ENCODE peak calls at places on chromosomes 16 and 17, in seven cellular contexts. Q is stimulated activated naive B cell treated with anti-CD40 and anti-IgM and Interleukin-4, amounts not matched to agents 10 μg/mL and 1 μg/mL and 100 μg/mL, for 72 hours; W is uterus; G is H1; C is brain microvascular endothelial cell; I is stimulated activated CD8-positive, alpha-beta memory T cell treated with anti-CD3 and anti-CD28 coated beads, Interleukin-2, amount 100 ng/mL, for 1 hour; S is esophagus squamous epithelium. U is an unnamed sample.

GRCh38 chr17:6021011-6021400 is 49.2 kb upstream of the WSCD1 start:
- DNase-seq in C (no peak), S (no peak), I (no peak), W (no peak), G (no peak), Q (no peak), U (no peak)

GRCh38 chr16:23990507-23990906 is 154.7 kb downstream of the PRKCB start:
- DNase-seq in Q (no peak), I (no peak), S (no peak), G (no peak), W (no peak), C (no peak), U (no peak)

GRCh38 chr17:57516290-57517215 is 228.5 kb downstream of the CCDC182 start:
- DNase-seq in Q (no peak), C (no peak), S (no peak), W (no peak), I (no peak), G (no peak), U (no peak)

GRCh38 chr17:46832945-46833839 is 14.7 kb upstream of the WNT3 start:
- DNase-seq in G (no peak), C (peak; percentile 54), W (no peak), I (no peak), Q (no peak), S (no peak), U (peak; percentile 87)

GRCh38 chr16:29815032-29815721 is 775 bp upstream of the PAGR1 start:
- DNase-seq in G (peak; percentile 61), C (no peak), I (no peak), Q (no peak), W (peak; percentile 50), S (no peak), U (no peak)

GRCh38 chr17:17063546-17064122 is 21.4 kb downstream of the MPRIP start:
- DNase-seq in S (no peak), Q (no peak), I (no peak), G (no peak), W (no peak), C (no peak), U (no peak)

GRCh38 chr16:86383488-86384262 is 126.7 kb upstream of the FOXF1 start:
- DNase-seq in Q (no peak), C (peak; percentile 88), I (no peak), W (peak; percentile 34), G (no peak), S (no peak), U (no peak)

GRCh38 chr17:79842656-79843474 is 3.6 kb upstream of the CBX4 start:
- DNase-seq in C (no peak), G (peak; percentile 56), S (no peak), W (no peak), I (no peak), Q (no peak), U (no peak)

GRCh38 chr16:83676056-83676455 is 131.7 kb upstream of the HSBP1 start:
- DNase-seq in Q (no peak), C (no peak), I (no peak), G (no peak), W (no peak), S (no peak), U (no peak)

GRCh38 chr16:73185737-73186136 is 137.8 kb upstream of the ZFHX3 start:
- DNase-seq in S (no peak), I (no peak), C (no peak), G (no peak), Q (no peak), W (no peak), U (no peak)

GRCh38 chr16:19119564-19119963 is 5.8 kb downstream of the ITPRIPL2 start:
- DNase-seq in Q (no peak), W (peak; percentile 34), G (no peak), C (peak; percentile 86), S (no peak), I (no peak), U (peak; percentile 96)

GRCh38 chr17:82287849-82288601 is 14.5 kb upstream of the CSNK1D start:
- DNase-seq in G (no peak), Q (no peak), S (peak; percentile 41), C (peak; percentile 65), W (peak; percentile 74), I (no peak), U (peak; percentile 55)

GRCh38 chr16:5073279-5073629 is 1.6 kb downstream of the ALG1 start:
- DNase-seq in I (no peak), S (no peak), G (no peak), W (no peak), C (no peak), Q (no peak), U (no peak)

GRCh38 chr16:24174504-24174903 is 81.6 kb upstream of the CACNG3 start:
- DNase-seq in W (no peak), I (no peak), C (no peak), G (no peak), S (no peak), Q (no peak), U (no peak)

GRCh38 chr17:51029142-51029541 is 91.5 kb downstream of the SPAG9 start:
- DNase-seq in Q (no peak), C (no peak), S (no peak), G (no peak), W (no peak), I (no peak), U (no peak)